ENCODE peak calls at places on chromosomes 13 and 19, in ten cellular contexts. A, T, W, L, Q, I, F, Y, X and G are unnamed samples.
A peak's percentile ranks its signal among the peaks of the same experiment; 100 is the strongest.

GRCh38 chr19:51702103-51702753 is 9.1 kb downstream of the SPACA6 start:
- DNase-seq in Q (peak; percentile 72), I (peak; percentile 86), A (peak; percentile 77), Y (peak; percentile 91), F (peak; percentile 81), X (peak; percentile 84), W (no peak), T (no peak), L (no peak), G (no peak)

GRCh38 chr19:10510301-10510802 is 6.9 kb downstream of the S1PR5 start:
- DNase-seq in Y (peak; percentile 61), X (no peak), A (peak; percentile 56), Q (no peak), L (no peak), F (no peak), I (peak; percentile 42), T (no peak), W (peak; percentile 29), G (no peak)

GRCh38 chr19:18650468-18651001 is 13.7 kb downstream of the KLHL26 start:
- DNase-seq in T (no peak), F (peak; percentile 89), A (no peak), Y (no peak), Q (no peak), I (peak; percentile 84), L (no peak), W (no peak), X (peak; percentile 76), G (no peak)

GRCh38 chr13:111479412-111479811 is 159.0 kb downstream of the TEX29 start:
- DNase-seq in W (no peak), Q (no peak), A (no peak), X (no peak), L (no peak), T (no peak), F (no peak), Y (no peak), I (no peak), G (no peak)

GRCh38 chr13:33018886-33019285 is 2.7 kb downstream of the KL start:
- DNase-seq in A (no peak), F (no peak), X (no peak), W (no peak), Y (no peak), I (no peak), Q (no peak), T (no peak), L (no peak), G (no peak)

GRCh38 chr19:40280608-40281221 is 4.4 kb downstream of the AKT2 start:
- DNase-seq in F (no peak), I (no peak), X (no peak), L (no peak), T (no peak), Q (no peak), Y (no peak), A (no peak), W (no peak), G (no peak)

GRCh38 chr19:36686365-36687213 is 823 bp upstream of the ZNF567 start:
- DNase-seq in T (no peak), I (no peak), W (no peak), Y (peak; percentile 63), L (peak; percentile 8), X (peak; percentile 17), Q (peak; percentile 42), A (no peak), F (no peak), G (no peak)

GRCh38 chr19:56476671-56477428 is at the start of gene ZNF667:
- DNase-seq in W (no peak), A (no peak), I (peak; percentile 71), Y (peak; percentile 71), X (no peak), T (no peak), L (peak; percentile 11), Q (peak; percentile 60), F (no peak), G (no peak)

GRCh38 chr19:33438016-33438671 is 64.6 kb downstream of the CEBPG start:
- DNase-seq in X (no peak), A (peak; percentile 31), L (peak; percentile 64), F (no peak), T (peak; percentile 6), Q (peak; percentile 48), W (no peak), I (peak; percentile 39), Y (peak; percentile 47), G (no peak)

GRCh38 chr13:25731511-25731910 is 320.3 kb downstream of the SHISA2 start:
- DNase-seq in F (no peak), X (no peak), Y (no peak), Q (no peak), A (no peak), L (no peak), T (no peak), I (no peak), W (no peak), G (no peak)

GRCh38 chr19:308471-309205 is 17.4 kb upstream of the PLPP2 start:
- DNase-seq in A (no peak), W (no peak), Q (no peak), T (no peak), Y (peak; percentile 53), X (peak; percentile 13), F (no peak), L (no peak), I (no peak), G (no peak)

GRCh38 chr19:19436137-19436691 is 30.7 kb downstream of the GATAD2A start:
- DNase-seq in L (no peak), Q (no peak), Y (no peak), X (no peak), A (no peak), I (no peak), T (no peak), F (no peak), W (no peak), G (no peak)

GRCh38 chr13:65584126-65584525 is 1646.0 kb downstream of the PCDH9 start:
- DNase-seq in X (no peak), Y (no peak), I (no peak), W (no peak), Q (no peak), A (no peak), T (no peak), L (no peak), F (no peak), G (no peak)

GRCh38 chr13:20942938-20943518 is 40.5 kb upstream of the XPO4 start:
- DNase-seq in W (no peak), F (no peak), Y (no peak), T (no peak), Q (no peak), X (peak; percentile 30), A (no peak), I (no peak), L (no peak), G (no peak)

GRCh38 chr19:575527-576506 is 3.4 kb downstream of the BSG start:
- DNase-seq in L (no peak), Q (peak; percentile 72), A (no peak), I (no peak), T (no peak), Y (no peak), W (no peak), F (peak; percentile 65), X (peak; percentile 62), G (no peak)

GRCh38 chr19:15869109-15869555 is 28.7 kb downstream of the CYP4F2 start:
- DNase-seq in Q (peak; percentile 39), X (peak; percentile 19), T (peak; percentile 100), Y (no peak), L (peak; percentile 5), F (no peak), I (peak; percentile 64), W (no peak), A (no peak), G (no peak)

GRCh38 chr13:98977568-98978270 is at the start of gene DOCK9:
- DNase-seq in T (no peak), Q (peak; percentile 81), X (peak; percentile 54), Y (peak; percentile 63), I (peak; percentile 80), A (peak; percentile 61), L (peak; percentile 62), W (no peak), F (peak; percentile 59), G (no peak)

GRCh38 chr13:102799544-102800144 is 725 bp downstream of the BIVM start:
- DNase-seq in X (no peak), F (peak; percentile 57), A (peak; percentile 48), Y (peak; percentile 78), W (no peak), Q (peak; percentile 47), L (no peak), I (peak; percentile 51), T (no peak), G (no peak)

GRCh38 chr19:45657520-45658163 is 10.4 kb upstream of the GIPR start:
- DNase-seq in Y (no peak), F (no peak), L (no peak), I (no peak), Q (no peak), W (no peak), T (no peak), A (no peak), X (no peak), G (no peak)

GRCh38 chr13:112424098-112424497 is 47.9 kb downstream of the SPACA7 start:
- DNase-seq in I (no peak), W (no peak), X (no peak), L (no peak), Y (no peak), A (no peak), Q (no peak), T (no peak), F (no peak), G (no peak)